ENCODE peak calls at places on chromosomes 16 and 17, in ten cellular contexts. I is A172; N is amygdala; S is tibial nerve; F is SK-N-SH; R is KG1; L is stimulated activated CD8-positive, alpha-beta memory T cell treated with anti-CD3 and anti-CD28 coated beads, Interleukin-15, amount 100 ng/mL, for 1 hour; V is erythroblast; G is mucosa of gallbladder; K is HFFc6. O is an unnamed sample.
A peak's percentile ranks its signal among the peaks of the same experiment; 100 is the strongest.

GRCh38 chr16:89407282-89407924 is 83.0 kb downstream of the ANKRD11 start:
- DNase-seq in I (no peak), F (no peak), S (no peak), L (no peak), G (no peak), V (no peak), K (no peak), R (no peak), N (no peak), O (no peak)

GRCh38 chr17:65595071-65595655 is 33.7 kb upstream of the AXIN2 start:
- DNase-seq in L (no peak), S (no peak), V (no peak), N (no peak), G (no peak), F (no peak), R (no peak), K (peak; percentile 21), I (no peak), O (no peak)

GRCh38 chr16:57801098-57801855 is 1.0 kb downstream of the KIFC3 start:
- DNase-seq in N (no peak), S (no peak), F (peak; percentile 58), G (no peak), K (peak; percentile 77), V (no peak), L (no peak), R (no peak), I (peak; percentile 57), O (peak; percentile 65)

GRCh38 chr17:67241719-67242341 is 3.2 kb downstream of the HELZ start:
- DNase-seq in N (no peak), L (no peak), R (no peak), V (peak; percentile 74), K (no peak), S (no peak), I (no peak), G (no peak), F (no peak), O (no peak)

GRCh38 chr16:67773569-67774456 is 32.5 kb downstream of the RANBP10 start:
- DNase-seq in K (no peak), N (no peak), G (no peak), I (no peak), F (no peak), V (no peak), R (no peak), S (no peak), L (no peak), O (no peak)

GRCh38 chr16:57137043-57137442 is 44.7 kb downstream of the CPNE2 start:
- DNase-seq in R (no peak), K (no peak), I (no peak), V (no peak), G (no peak), F (no peak), N (no peak), S (no peak), L (no peak), O (no peak)

GRCh38 chr17:48577946-48578615 is at the start of gene HOXB4:
- DNase-seq in S (peak; percentile 67), N (no peak), F (no peak), K (no peak), G (peak; percentile 78), R (no peak), L (peak; percentile 40), V (peak; percentile 84), I (peak; percentile 71), O (peak; percentile 25)

GRCh38 chr17:65551641-65552040 is 9.8 kb downstream of the AXIN2 start:
- DNase-seq in G (no peak), K (no peak), V (no peak), F (no peak), N (no peak), I (no peak), S (no peak), R (no peak), L (no peak), O (no peak)

GRCh38 chr17:57975044-57975443 is 13.0 kb downstream of the VEZF1 start:
- DNase-seq in S (no peak), L (no peak), G (no peak), K (no peak), R (no peak), I (no peak), N (no peak), F (no peak), V (no peak), O (no peak)

GRCh38 chr17:13266596-13266995 is 248.8 kb upstream of the ELAC2 start:
- DNase-seq in R (no peak), N (no peak), L (no peak), I (peak; percentile 12), V (no peak), F (no peak), K (peak; percentile 64), S (no peak), G (no peak), O (no peak)

GRCh38 chr17:65278050-65278819 is 141.1 kb downstream of the RGS9 start:
- DNase-seq in R (no peak), N (no peak), L (no peak), V (no peak), G (peak; percentile 56), I (peak; percentile 64), F (peak; percentile 89), K (peak; percentile 45), S (no peak), O (peak; percentile 29)

GRCh38 chr17:149897-150575 is 12.7 kb downstream of the SCGB1C2 start:
- DNase-seq in V (no peak), S (no peak), I (peak; percentile 19), R (no peak), F (no peak), L (no peak), K (no peak), G (no peak), N (no peak), O (no peak)

GRCh38 chr16:87725596-87726235 is 40.1 kb downstream of the KLHDC4 start:
- DNase-seq in S (no peak), F (no peak), L (no peak), R (no peak), K (no peak), I (peak; percentile 78), V (no peak), N (peak; percentile 12), G (no peak), O (no peak)

GRCh38 chr17:16568541-16569357 is at the start of gene ZNF287:
- DNase-seq in N (peak; percentile 95), K (peak; percentile 85), R (peak; percentile 11), I (peak; percentile 46), L (peak; percentile 83), F (peak; percentile 98), G (peak; percentile 96), V (peak; percentile 87), S (peak; percentile 93), O (peak; percentile 56)

GRCh38 chr16:84496991-84497390 is 7.5 kb downstream of the MEAK7 start:
- DNase-seq in N (no peak), I (no peak), F (no peak), S (no peak), G (no peak), L (no peak), V (no peak), R (no peak), K (no peak), O (no peak)

GRCh38 chr16:66204761-66205160 is 161.7 kb upstream of the CDH5 start:
- DNase-seq in K (no peak), N (no peak), R (no peak), G (no peak), S (no peak), L (no peak), I (no peak), F (no peak), V (no peak), O (peak; percentile 53)

GRCh38 chr16:30797670-30798309 is 10.8 kb upstream of the ZNF629 start:
- DNase-seq in N (no peak), G (no peak), S (no peak), F (no peak), I (no peak), K (no peak), V (no peak), L (no peak), R (no peak), O (no peak)

GRCh38 chr17:30961213-30962188 is 9.3 kb upstream of the RNF135 start:
- DNase-seq in S (no peak), F (no peak), G (no peak), K (no peak), R (no peak), N (no peak), V (no peak), L (no peak), I (peak; percentile 35), O (no peak)

O was measured in MCF 10A.